ENCODE peak calls at places on chromosomes 6 and 20, in eight cellular contexts. S is HEK293T, R is GDM1, V is occipital lobe, M is iris pigment epithelial cell, U is Peyer's patch, J is fibroblast of pulmonary artery, Y is progenitor cell of endocrine pancreas. N is an unnamed sample.

GRCh38 chr6:112470950-112471349 is 123.8 kb downstream of the RFPL4B start:
- DNase-seq in S (no peak), R (no peak), V (no peak), M (no peak), U (no peak), J (no peak), Y (no peak), N (no peak)

GRCh38 chr6:159777240-159777904 is 12.0 kb downstream of the TCP1 start:
- DNase-seq in S (no peak), R (no peak), V (no peak), M (no peak), U (no peak), J (no peak), Y (no peak), N (no peak)

GRCh38 chr6:92635553-92636153 is 783.7 kb downstream of the EPHA7 start:
- DNase-seq in S (no peak), R (no peak), V (no peak), M (no peak), U (no peak), J (no peak), Y (no peak), N (no peak)

GRCh38 chr6:400815-401214 is 9.3 kb downstream of the IRF4 start:
- DNase-seq in S (no peak), R (no peak), V (no peak), M (no peak), U (no peak), J (no peak), Y (no peak), N (no peak)

GRCh38 chr20:9068232-9068781 is 580 bp upstream of the PLCB4 start:
- DNase-seq in S (peak), R (no peak), V (peak), M (no peak), U (peak), J (no peak), Y (peak), N (no peak)

GRCh38 chr6:17280552-17281090 is 540 bp upstream of the RBM24 start:
- DNase-seq in S (no peak), R (no peak), V (peak), M (peak), U (peak), J (peak), Y (peak), N (no peak)

GRCh38 chr20:34549291-34549928 is 9.1 kb upstream of the MAP1LC3A start:
- DNase-seq in S (no peak), R (no peak), V (no peak), M (peak), U (no peak), J (peak), Y (no peak), N (no peak)

GRCh38 chr20:34753706-34754461 is 49.7 kb downstream of the TP53INP2 start:
- DNase-seq in S (no peak), R (no peak), V (no peak), M (peak), U (no peak), J (no peak), Y (no peak), N (no peak)

GRCh38 chr6:133837801-133838349 is 51.0 kb upstream of the TCF21 start:
- DNase-seq in S (peak), R (no peak), V (no peak), M (peak), U (peak), J (peak), Y (peak), N (no peak)

GRCh38 chr20:58702161-58702510 is 9.5 kb downstream of the NPEPL1 start:
- DNase-seq in S (no peak), R (no peak), V (no peak), M (no peak), U (no peak), J (no peak), Y (no peak), N (no peak)

GRCh38 chr6:41460742-41461336 is 85.3 kb upstream of the FOXP4 start:
- DNase-seq in S (no peak), R (no peak), V (no peak), M (no peak), U (no peak), J (no peak), Y (no peak), N (no peak)

GRCh38 chr6:150068786-150069648 is at the start of gene ULBP3:
- DNase-seq in S (peak), R (no peak), V (peak), M (peak), U (peak), J (peak), Y (peak), N (no peak)

GRCh38 chr6:19851273-19852089 is 14.3 kb downstream of the ID4 start:
- DNase-seq in S (peak), R (no peak), V (peak), M (peak), U (no peak), J (peak), Y (no peak), N (no peak)

GRCh38 chr6:84768442-84769174 is 4.2 kb upstream of the TBX18 start:
- DNase-seq in S (peak), R (no peak), V (no peak), M (no peak), U (no peak), J (peak), Y (no peak), N (no peak)

GRCh38 chr6:6993503-6994237 is 114.1 kb upstream of the RREB1 start:
- DNase-seq in S (no peak), R (no peak), V (no peak), M (peak), U (no peak), J (peak), Y (no peak), N (no peak)

GRCh38 chr20:61599061-61599930 is 347.2 kb downstream of the CDH4 start:
- DNase-seq in S (peak), R (no peak), V (no peak), M (no peak), U (no peak), J (no peak), Y (no peak), N (no peak)

GRCh38 chr20:24106155-24106800 is 117.7 kb upstream of the GGTLC1 start:
- DNase-seq in S (no peak), R (no peak), V (no peak), M (no peak), U (no peak), J (no peak), Y (no peak), N (no peak)

GRCh38 chr6:64733433-64733832 is 973.6 kb downstream of the EYS start:
- DNase-seq in S (no peak), R (no peak), V (no peak), M (no peak), U (no peak), J (no peak), Y (no peak), N (no peak)

GRCh38 chr6:44158770-44159228 is at the start of gene CAPN11:
- DNase-seq in S (no peak), R (no peak), V (no peak), M (no peak), U (no peak), J (no peak), Y (no peak), N (no peak)

GRCh38 chr6:71488186-71488585 is 199.6 kb downstream of the OGFRL1 start:
- DNase-seq in S (no peak), R (no peak), V (no peak), M (no peak), U (no peak), J (no peak), Y (no peak), N (no peak)

GRCh38 chr20:59632426-59633113 is 28.2 kb downstream of the PHACTR3 start:
- DNase-seq in S (no peak), R (no peak), V (no peak), M (no peak), U (no peak), J (no peak), Y (no peak), N (no peak)

N was measured in SIG-M5.